ENCODE peak calls at places on chromosome 3, in four cellular contexts. Y is CD8-positive, alpha-beta memory T cell; R is A549; U is uterus. T is an unnamed sample.

GRCh38 chr3:173225351-173225750 is 84.3 kb upstream of the SPATA16 start:
- DNase-seq in U (no peak), R (no peak), Y (no peak), T (no peak)

GRCh38 chr3:125110876-125111480 is 55.2 kb upstream of the HEG1 start:
- DNase-seq in Y (no peak), U (no peak), R (no peak), T (no peak)

GRCh38 chr3:191141728-191142127 is 57.3 kb upstream of the OSTN start:
- DNase-seq in R (peak; percentile 34), Y (no peak), U (no peak), T (no peak)

GRCh38 chr3:143070977-143071551 is 48.5 kb upstream of the CHST2 start:
- DNase-seq in R (peak; percentile 48), U (no peak), Y (no peak), T (no peak)

GRCh38 chr3:106241593-106241992 is 372.8 kb upstream of the CBLB start:
- DNase-seq in Y (no peak), U (no peak), R (no peak), T (no peak)

GRCh38 chr3:52570076-52570475 is 33.7 kb downstream of the UQCC5 start:
- DNase-seq in R (no peak), U (no peak), Y (no peak), T (no peak)

GRCh38 chr3:71537211-71537611 is 46.3 kb downstream of the FOXP1 start:
- DNase-seq in Y (no peak), R (peak; percentile 65), U (peak; percentile 69), T (no peak)

GRCh38 chr3:41117398-41117870 is 81.9 kb upstream of the CTNNB1 start:
- DNase-seq in U (peak; percentile 47), R (peak; percentile 48), Y (peak; percentile 91), T (peak; percentile 71)

GRCh38 chr3:61371123-61371522 is 119.9 kb upstream of the FHIT start:
- DNase-seq in U (no peak), Y (no peak), R (peak; percentile 12), T (peak; percentile 36)

GRCh38 chr3:167814441-167814951 is 79.0 kb downstream of the SERPINI1 start:
- DNase-seq in Y (no peak), U (no peak), R (peak; percentile 78), T (no peak)

GRCh38 chr3:10845839-10846656 is 30.0 kb downstream of the SLC6A11 start:
- DNase-seq in R (no peak), Y (no peak), U (no peak), T (peak; percentile 21)

GRCh38 chr3:76345878-76346277 is 560.5 kb upstream of the ZNF717 start:
- DNase-seq in Y (no peak), R (no peak), U (no peak), T (no peak)

GRCh38 chr3:101253429-101253828 is 66.9 kb downstream of the IMPG2 start:
- DNase-seq in Y (no peak), U (no peak), R (no peak), T (no peak)

GRCh38 chr3:10305331-10305902 is 12.7 kb upstream of the GHRL start:
- DNase-seq in Y (no peak), R (no peak), U (no peak), T (no peak)

GRCh38 chr3:36804295-36805055 is 40.1 kb upstream of the DCLK3 start:
- DNase-seq in R (no peak), Y (no peak), U (no peak), T (no peak)

GRCh38 chr3:39937315-39937714 is 127.9 kb downstream of the MYRIP start:
- DNase-seq in U (no peak), R (no peak), Y (no peak), T (peak; percentile 39)

GRCh38 chr3:69649120-69649519 is 90.1 kb upstream of the MITF start:
- DNase-seq in Y (no peak), U (no peak), R (peak; percentile 29), T (no peak)

GRCh38 chr3:182729903-182730674 is 63.2 kb upstream of the ATP11B start:
- DNase-seq in R (no peak), U (no peak), Y (no peak), T (no peak)

GRCh38 chr3:28240440-28240839 is 979 bp upstream of the CMC1 start:
- DNase-seq in U (no peak), Y (no peak), R (no peak), T (no peak)
- H3K4me3 ChIP-seq in U (peak overlapping the region; percentile 92), Y (peak overlapping the region; percentile 78), R (no peak overlapping the region), T (peak overlapping the region; percentile 99)

GRCh38 chr3:77815467-77815866 is 775.6 kb downstream of the ROBO2 start:
- DNase-seq in Y (no peak), U (no peak), R (peak; percentile 4), T (no peak)

GRCh38 chr3:77814845-77815244 is 774.9 kb downstream of the ROBO2 start:
- DNase-seq in Y (no peak), U (no peak), R (no peak), T (no peak)

DNA sequence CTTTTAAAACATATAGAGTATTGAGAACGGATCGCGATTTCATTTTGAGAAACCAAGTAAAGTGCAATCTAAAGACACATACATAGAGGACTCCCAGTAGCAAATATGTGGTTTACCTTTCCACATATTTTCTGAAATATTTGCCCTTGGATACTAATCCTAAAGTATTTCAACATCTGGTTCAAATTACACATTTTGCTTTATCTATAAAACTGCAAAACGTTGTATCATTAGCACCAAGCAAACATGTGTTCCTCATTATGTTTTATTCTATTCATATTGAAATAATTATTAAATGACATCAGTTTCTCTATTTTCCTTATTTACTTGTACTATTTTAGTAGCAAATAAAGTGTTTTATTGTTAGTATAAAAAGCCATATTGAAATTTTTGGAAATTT is 776.6 kb downstream of the ROBO2 start:
- DNase-seq in Y (no peak), R (no peak), U (no peak), T (no peak)
- H3K4me1 ChIP-seq in Y (no peaks in the 10 kb centered on the region), R (no peaks in the 10 kb centered on the region), U (no peaks in the 10 kb centered on the region), T (no peaks in the 10 kb centered on the region)

GRCh38 chr3:98755601-98756000 is 7.5 kb upstream of the ST3GAL6 start:
- DNase-seq in U (no peak), R (no peak), Y (no peak), T (no peak)
- H3K27ac ChIP-seq in U (no peak overlapping the region), R (no peak overlapping the region), Y (no peak overlapping the region), T (no peak overlapping the region)

GRCh38 chr3:45032113-45032512 is 6.0 kb downstream of the CLEC3B start:
- DNase-seq in U (no peak), R (no peak), Y (no peak), T (no peak)

GRCh38 chr3:45033799-45034198 is 7.7 kb downstream of the CLEC3B start:
- DNase-seq in U (no peak), R (no peak), Y (no peak), T (no peak)

GRCh38 chr3:45034612-45035252 is 8.6 kb downstream of the CLEC3B start:
- DNase-seq in Y (no peak), R (no peak), U (no peak), T (peak; percentile 61)

GRCh38 chr3:45038096-45038455 is 12.0 kb downstream of the CLEC3B start:
- DNase-seq in Y (no peak), U (no peak), R (no peak), T (no peak)

DNA sequence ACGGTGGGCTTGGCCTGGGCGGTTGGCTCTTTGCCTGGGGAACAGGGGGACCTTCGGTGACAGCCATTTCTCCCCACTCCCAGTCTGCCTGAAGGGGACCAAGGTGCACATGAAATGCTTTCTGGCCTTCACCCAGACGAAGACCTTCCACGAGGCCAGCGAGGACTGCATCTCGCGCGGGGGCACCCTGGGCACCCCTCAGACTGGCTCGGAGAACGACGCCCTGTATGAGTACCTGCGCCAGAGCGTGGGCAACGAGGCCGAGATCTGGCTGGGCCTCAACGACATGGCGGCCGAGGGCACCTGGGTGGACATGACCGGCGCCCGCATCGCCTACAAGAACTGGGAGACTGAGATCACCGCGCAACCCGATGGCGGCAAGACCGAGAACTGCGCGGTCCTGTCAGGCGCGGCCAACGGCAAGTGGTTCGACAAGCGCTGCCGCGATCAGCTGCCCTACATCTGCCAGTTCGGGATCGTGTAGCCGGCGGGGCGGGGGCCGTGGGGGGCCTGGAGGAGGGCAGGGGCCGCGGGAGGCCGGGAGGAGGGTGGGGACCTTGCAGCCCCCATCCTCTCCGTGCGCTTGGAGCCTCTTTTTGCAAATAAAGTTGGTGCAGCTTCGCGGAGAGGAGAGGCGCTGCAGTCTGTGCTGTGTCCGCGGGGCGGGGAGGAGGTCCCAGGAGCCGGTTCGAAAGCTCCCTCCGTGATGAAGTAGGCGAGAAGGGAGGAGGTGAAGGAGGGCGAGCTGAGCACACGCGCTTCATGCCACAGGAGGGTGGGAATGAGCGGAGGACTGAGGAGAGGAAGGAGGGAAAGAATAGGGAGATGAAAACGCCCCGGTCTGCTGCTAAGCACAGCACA is 9.6 kb downstream of the CLEC3B start:
- DNase-seq in U (peak; percentile 39), Y (no peak), R (no peak), T (peak; percentile 50)
- H3K4me3 ChIP-seq in U (peak overlapping the region; percentile 37), Y (no peak overlapping the region), R (no peak overlapping the region), T (peak overlapping the region; percentile 36)

DNA sequence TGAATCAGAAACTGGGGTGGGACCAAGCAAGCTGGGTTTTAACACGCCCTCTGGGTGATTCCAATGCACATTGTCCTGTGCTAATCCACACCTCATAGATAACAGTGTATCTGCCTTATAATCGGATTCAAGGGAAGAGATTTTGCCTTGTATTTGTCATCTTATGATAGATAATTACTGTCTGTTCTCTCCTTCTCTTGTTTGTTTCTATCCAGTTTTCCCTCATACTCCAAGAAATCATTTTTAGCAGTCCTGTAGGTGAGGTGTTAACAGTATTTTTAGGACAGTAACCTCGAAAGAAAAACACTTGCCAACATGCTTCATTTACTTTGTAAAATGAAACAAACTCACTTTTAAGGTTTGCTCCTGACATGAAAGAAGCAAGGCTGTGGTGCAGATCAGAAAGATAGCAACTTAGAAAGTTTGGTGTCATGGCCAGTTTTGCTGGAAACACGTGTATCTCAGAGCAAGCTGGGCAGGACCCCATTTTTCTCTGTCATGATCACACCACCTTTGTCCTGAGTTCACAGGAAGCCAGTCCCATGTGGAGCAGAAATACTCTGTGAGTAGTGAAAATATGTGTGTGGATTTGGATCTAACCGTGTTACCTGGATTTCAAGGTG is 72.6 kb downstream of the TRAK1 start:
- DNase-seq in R (no peak), U (no peak), Y (no peak), T (no peak)
- H3K4me1 ChIP-seq in R (peaks cover 38% of the 10 kb centered on the region), U (no peaks in the 10 kb centered on the region), Y (peaks cover 19% of the 10 kb centered on the region), T (peaks cover 38% of the 10 kb centered on the region)

DNA sequence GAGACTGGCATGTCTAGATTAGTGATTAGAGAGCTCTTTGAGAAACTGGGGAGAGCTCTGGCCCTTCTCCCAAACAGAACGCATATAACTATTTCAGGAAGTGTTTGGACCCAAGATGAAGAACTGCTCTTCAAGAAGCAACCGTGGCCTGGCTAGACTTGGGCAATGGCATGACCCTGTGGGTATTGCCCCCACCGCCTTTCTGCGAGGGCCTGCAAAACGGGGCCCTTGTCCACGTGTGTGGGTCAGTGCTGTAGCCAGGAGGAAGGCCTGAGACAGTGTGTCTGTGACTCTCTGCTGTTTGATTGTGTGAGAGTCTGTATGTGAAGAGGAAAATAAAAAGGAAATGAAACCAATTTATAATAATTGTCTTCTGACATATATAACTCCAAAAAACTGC is 42.5 kb downstream of the EEFSEC start:
- DNase-seq in Y (no peak), R (no peak), U (no peak), T (no peak)
- H3K27ac ChIP-seq in Y (no peak overlapping the region), R (no peak overlapping the region), U (peak overlapping the region; percentile 46), T (no peak overlapping the region)

GRCh38 chr3:37995652-37996641 is 5.4 kb downstream of the VILL start:
- DNase-seq in Y (no peak), R (no peak), U (no peak), T (no peak)
- H3K4me3 ChIP-seq in Y (no peak overlapping the region), R (no peak overlapping the region), U (no peak overlapping the region), T (no peak overlapping the region)

DNA sequence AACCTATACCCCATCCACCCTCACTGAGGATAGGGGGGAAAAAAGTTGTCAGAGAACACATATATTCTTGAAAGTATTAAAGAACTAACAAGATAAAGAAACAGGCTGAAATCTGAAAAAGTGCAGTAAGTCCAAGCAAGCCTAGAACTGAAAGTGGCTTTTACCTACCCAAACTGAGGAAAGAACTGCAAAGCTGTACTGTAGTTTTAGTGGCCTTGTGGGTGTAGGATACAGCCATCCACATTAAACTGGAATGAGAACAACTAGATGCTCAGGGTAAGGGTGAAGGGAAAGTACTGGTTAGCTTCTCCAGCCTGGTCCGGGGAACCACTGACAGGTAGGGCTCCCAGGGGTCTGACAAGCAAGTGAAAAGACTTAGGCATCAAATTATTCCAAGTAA is 10.1 kb downstream of the UBP1 start:
- DNase-seq in Y (no peak), R (no peak), U (no peak), T (no peak)
- H3K4me1 ChIP-seq in Y (peaks cover 26% of the 10 kb centered on the region), R (peaks cover 79% of the 10 kb centered on the region), U (no peaks in the 10 kb centered on the region), T (no peaks in the 10 kb centered on the region)